ENCODE peak calls at places on chromosomes 4 and X, in eight cellular contexts. One of them, this sample, is unnamed.

GRCh38 chr4:98994474-98995182 is 893 bp upstream of the METAP1 start:
- DNase-seq in effector memory CD8-positive, alpha-beta T cell: no peak
- DNase-seq in mucosa of gallbladder: no peak
- DNase-seq in naive B cell: no peak
- DNase-seq in hypothalamus: no peak
- DNase-seq in NCI-H226: no peak
- DNase-seq in stimulated activated CD8-positive, alpha-beta memory T cell treated with anti-CD3 and anti-CD28 coated beads, Interleukin-7, amount 100 ng/mL, for 48 hours: no peak
- DNase-seq in AG04450: no peak
- DNase-seq in this sample: no peak

GRCh38 chr4:140726776-140727500 is 29.2 kb downstream of the TBC1D9 start:
- DNase-seq in mucosa of gallbladder: no peak
- DNase-seq in naive B cell: no peak
- DNase-seq in NCI-H226: peak
- DNase-seq in hypothalamus: no peak
- DNase-seq in AG04450: no peak
- DNase-seq in stimulated activated CD8-positive, alpha-beta memory T cell treated with anti-CD3 and anti-CD28 coated beads, Interleukin-7, amount 100 ng/mL, for 48 hours: no peak
- DNase-seq in effector memory CD8-positive, alpha-beta T cell: no peak
- DNase-seq in this sample: no peak

GRCh38 chrX:19893722-19894121 is 6.3 kb upstream of the SH3KBP1 start:
- DNase-seq in mucosa of gallbladder: no peak
- DNase-seq in AG04450: no peak
- DNase-seq in NCI-H226: no peak
- DNase-seq in naive B cell: no peak
- DNase-seq in stimulated activated CD8-positive, alpha-beta memory T cell treated with anti-CD3 and anti-CD28 coated beads, Interleukin-7, amount 100 ng/mL, for 48 hours: no peak
- DNase-seq in hypothalamus: no peak
- DNase-seq in effector memory CD8-positive, alpha-beta T cell: no peak
- DNase-seq in this sample: no peak

GRCh38 chr4:139214039-139214534 is 37.1 kb upstream of the ELF2 start:
- DNase-seq in effector memory CD8-positive, alpha-beta T cell: no peak
- DNase-seq in hypothalamus: no peak
- DNase-seq in stimulated activated CD8-positive, alpha-beta memory T cell treated with anti-CD3 and anti-CD28 coated beads, Interleukin-7, amount 100 ng/mL, for 48 hours: no peak
- DNase-seq in AG04450: no peak
- DNase-seq in NCI-H226: no peak
- DNase-seq in mucosa of gallbladder: peak
- DNase-seq in naive B cell: peak
- DNase-seq in this sample: no peak

GRCh38 chr4:108135549-108136209 is 33.1 kb downstream of the LEF1 start:
- DNase-seq in effector memory CD8-positive, alpha-beta T cell: no peak
- DNase-seq in hypothalamus: no peak
- DNase-seq in mucosa of gallbladder: no peak
- DNase-seq in AG04450: no peak
- DNase-seq in NCI-H226: no peak
- DNase-seq in stimulated activated CD8-positive, alpha-beta memory T cell treated with anti-CD3 and anti-CD28 coated beads, Interleukin-7, amount 100 ng/mL, for 48 hours: no peak
- DNase-seq in naive B cell: no peak
- DNase-seq in this sample: no peak

GRCh38 chr4:27217261-27217769 is 356.7 kb downstream of the STIM2 start:
- DNase-seq in AG04450: no peak
- DNase-seq in mucosa of gallbladder: no peak
- DNase-seq in stimulated activated CD8-positive, alpha-beta memory T cell treated with anti-CD3 and anti-CD28 coated beads, Interleukin-7, amount 100 ng/mL, for 48 hours: no peak
- DNase-seq in naive B cell: no peak
- DNase-seq in NCI-H226: peak
- DNase-seq in effector memory CD8-positive, alpha-beta T cell: no peak
- DNase-seq in hypothalamus: no peak
- DNase-seq in this sample: peak

GRCh38 chr4:174406416-174406815 is 115.9 kb downstream of the HPGD start:
- DNase-seq in hypothalamus: no peak
- DNase-seq in mucosa of gallbladder: no peak
- DNase-seq in effector memory CD8-positive, alpha-beta T cell: no peak
- DNase-seq in naive B cell: no peak
- DNase-seq in AG04450: no peak
- DNase-seq in stimulated activated CD8-positive, alpha-beta memory T cell treated with anti-CD3 and anti-CD28 coated beads, Interleukin-7, amount 100 ng/mL, for 48 hours: no peak
- DNase-seq in NCI-H226: no peak
- DNase-seq in this sample: no peak

GRCh38 chr4:143700060-143700419 is 435 bp downstream of the FREM3 start:
- DNase-seq in effector memory CD8-positive, alpha-beta T cell: no peak
- DNase-seq in mucosa of gallbladder: no peak
- DNase-seq in AG04450: no peak
- DNase-seq in NCI-H226: no peak
- DNase-seq in stimulated activated CD8-positive, alpha-beta memory T cell treated with anti-CD3 and anti-CD28 coated beads, Interleukin-7, amount 100 ng/mL, for 48 hours: no peak
- DNase-seq in hypothalamus: no peak
- DNase-seq in naive B cell: no peak
- DNase-seq in this sample: no peak

GRCh38 chr4:8335848-8336247 is 66.3 kb downstream of the HTRA3 start:
- DNase-seq in mucosa of gallbladder: no peak
- DNase-seq in naive B cell: no peak
- DNase-seq in AG04450: no peak
- DNase-seq in NCI-H226: no peak
- DNase-seq in stimulated activated CD8-positive, alpha-beta memory T cell treated with anti-CD3 and anti-CD28 coated beads, Interleukin-7, amount 100 ng/mL, for 48 hours: no peak
- DNase-seq in effector memory CD8-positive, alpha-beta T cell: no peak
- DNase-seq in hypothalamus: no peak
- DNase-seq in this sample: no peak

GRCh38 chr4:84804126-84804525 is 162.4 kb downstream of the WDFY3 start:
- DNase-seq in stimulated activated CD8-positive, alpha-beta memory T cell treated with anti-CD3 and anti-CD28 coated beads, Interleukin-7, amount 100 ng/mL, for 48 hours: no peak
- DNase-seq in AG04450: no peak
- DNase-seq in hypothalamus: no peak
- DNase-seq in NCI-H226: no peak
- DNase-seq in effector memory CD8-positive, alpha-beta T cell: no peak
- DNase-seq in naive B cell: no peak
- DNase-seq in mucosa of gallbladder: no peak
- DNase-seq in this sample: no peak

GRCh38 chr4:96260071-96260682 is 420.3 kb downstream of the PDHA2 start:
- DNase-seq in NCI-H226: peak
- DNase-seq in mucosa of gallbladder: no peak
- DNase-seq in AG04450: no peak
- DNase-seq in naive B cell: no peak
- DNase-seq in stimulated activated CD8-positive, alpha-beta memory T cell treated with anti-CD3 and anti-CD28 coated beads, Interleukin-7, amount 100 ng/mL, for 48 hours: no peak
- DNase-seq in hypothalamus: no peak
- DNase-seq in effector memory CD8-positive, alpha-beta T cell: no peak
- DNase-seq in this sample: no peak

GRCh38 chrX:95903490-95903889 is 781.2 kb upstream of the DIAPH2 start:
- DNase-seq in hypothalamus: no peak
- DNase-seq in NCI-H226: no peak
- DNase-seq in AG04450: no peak
- DNase-seq in naive B cell: no peak
- DNase-seq in stimulated activated CD8-positive, alpha-beta memory T cell treated with anti-CD3 and anti-CD28 coated beads, Interleukin-7, amount 100 ng/mL, for 48 hours: no peak
- DNase-seq in mucosa of gallbladder: no peak
- DNase-seq in effector memory CD8-positive, alpha-beta T cell: no peak
- DNase-seq in this sample: no peak

GRCh38 chr4:8330821-8331566 is 61.4 kb downstream of the HTRA3 start:
- DNase-seq in effector memory CD8-positive, alpha-beta T cell: no peak
- DNase-seq in stimulated activated CD8-positive, alpha-beta memory T cell treated with anti-CD3 and anti-CD28 coated beads, Interleukin-7, amount 100 ng/mL, for 48 hours: no peak
- DNase-seq in AG04450: no peak
- DNase-seq in mucosa of gallbladder: no peak
- DNase-seq in naive B cell: no peak
- DNase-seq in NCI-H226: no peak
- DNase-seq in hypothalamus: no peak
- DNase-seq in this sample: no peak

GRCh38 chr4:146998157-146998556 is 52.5 kb upstream of the TTC29 start:
- DNase-seq in NCI-H226: no peak
- DNase-seq in stimulated activated CD8-positive, alpha-beta memory T cell treated with anti-CD3 and anti-CD28 coated beads, Interleukin-7, amount 100 ng/mL, for 48 hours: no peak
- DNase-seq in naive B cell: no peak
- DNase-seq in hypothalamus: no peak
- DNase-seq in mucosa of gallbladder: no peak
- DNase-seq in effector memory CD8-positive, alpha-beta T cell: no peak
- DNase-seq in AG04450: no peak
- DNase-seq in this sample: no peak

GRCh38 chrX:96204928-96205327 is 479.7 kb upstream of the DIAPH2 start:
- DNase-seq in AG04450: no peak
- DNase-seq in stimulated activated CD8-positive, alpha-beta memory T cell treated with anti-CD3 and anti-CD28 coated beads, Interleukin-7, amount 100 ng/mL, for 48 hours: no peak
- DNase-seq in hypothalamus: no peak
- DNase-seq in naive B cell: no peak
- DNase-seq in NCI-H226: no peak
- DNase-seq in effector memory CD8-positive, alpha-beta T cell: no peak
- DNase-seq in mucosa of gallbladder: peak
- DNase-seq in this sample: no peak

GRCh38 chr4:174521800-174522182 is 497 bp downstream of the HPGD start:
- DNase-seq in stimulated activated CD8-positive, alpha-beta memory T cell treated with anti-CD3 and anti-CD28 coated beads, Interleukin-7, amount 100 ng/mL, for 48 hours: no peak
- DNase-seq in naive B cell: no peak
- DNase-seq in mucosa of gallbladder: peak
- DNase-seq in hypothalamus: no peak
- DNase-seq in AG04450: no peak
- DNase-seq in NCI-H226: no peak
- DNase-seq in effector memory CD8-positive, alpha-beta T cell: peak
- DNase-seq in this sample: no peak

GRCh38 chr4:167826281-167826680 is 266.1 kb upstream of the ANXA10 start:
- DNase-seq in AG04450: no peak
- DNase-seq in NCI-H226: no peak
- DNase-seq in effector memory CD8-positive, alpha-beta T cell: no peak
- DNase-seq in stimulated activated CD8-positive, alpha-beta memory T cell treated with anti-CD3 and anti-CD28 coated beads, Interleukin-7, amount 100 ng/mL, for 48 hours: no peak
- DNase-seq in hypothalamus: no peak
- DNase-seq in mucosa of gallbladder: no peak
- DNase-seq in naive B cell: no peak
- DNase-seq in this sample: no peak

GRCh38 chrX:136812286-136812685 is 31.6 kb upstream of the ARHGEF6 start:
- DNase-seq in effector memory CD8-positive, alpha-beta T cell: no peak
- DNase-seq in hypothalamus: no peak
- DNase-seq in mucosa of gallbladder: no peak
- DNase-seq in stimulated activated CD8-positive, alpha-beta memory T cell treated with anti-CD3 and anti-CD28 coated beads, Interleukin-7, amount 100 ng/mL, for 48 hours: no peak
- DNase-seq in naive B cell: no peak
- DNase-seq in NCI-H226: no peak
- DNase-seq in AG04450: no peak
- DNase-seq in this sample: no peak

GRCh38 chrX:121931567-121931966 is 884.2 kb downstream of the GLUD2 start:
- DNase-seq in NCI-H226: no peak
- DNase-seq in mucosa of gallbladder: no peak
- DNase-seq in AG04450: no peak
- DNase-seq in naive B cell: no peak
- DNase-seq in stimulated activated CD8-positive, alpha-beta memory T cell treated with anti-CD3 and anti-CD28 coated beads, Interleukin-7, amount 100 ng/mL, for 48 hours: no peak
- DNase-seq in hypothalamus: no peak
- DNase-seq in effector memory CD8-positive, alpha-beta T cell: no peak
- DNase-seq in this sample: no peak

GRCh38 chr4:4269856-4270255 is 20.1 kb downstream of the LYAR start:
- DNase-seq in AG04450: no peak
- DNase-seq in NCI-H226: no peak
- DNase-seq in hypothalamus: no peak
- DNase-seq in naive B cell: no peak
- DNase-seq in mucosa of gallbladder: no peak
- DNase-seq in stimulated activated CD8-positive, alpha-beta memory T cell treated with anti-CD3 and anti-CD28 coated beads, Interleukin-7, amount 100 ng/mL, for 48 hours: no peak
- DNase-seq in effector memory CD8-positive, alpha-beta T cell: peak
- DNase-seq in this sample: no peak

This sample was measured in AG09319.